ENCODE peak calls at places on chromosome 15, in eight cellular contexts. One of them, this sample, is unnamed.
A peak's percentile ranks its signal among the peaks of the same experiment; 100 is the strongest.

GRCh38 chr15:52288051-52288942 is 7.3 kb downstream of the MYO5C start:
- DNase-seq in lower leg skin: no peak
- DNase-seq in transverse colon: peak; percentile 87
- DNase-seq in vagina: peak; percentile 49
- DNase-seq in CD8-positive, alpha-beta T cell: no peak
- DNase-seq in bronchial epithelial cell: peak; percentile 98
- DNase-seq in fibroblast of pulmonary artery: peak; percentile 11
- DNase-seq in endothelial cell: no peak
- DNase-seq in this sample: peak; percentile 82

GRCh38 chr15:101619615-101619865 is 32.6 kb downstream of the TM2D3 start:
- DNase-seq in lower leg skin: no peak
- DNase-seq in transverse colon: no peak
- DNase-seq in vagina: no peak
- DNase-seq in CD8-positive, alpha-beta T cell: no peak
- DNase-seq in bronchial epithelial cell: no peak
- DNase-seq in fibroblast of pulmonary artery: no peak
- DNase-seq in endothelial cell: no peak
- DNase-seq in this sample: no peak

GRCh38 chr15:96181873-96182301 is 148.6 kb upstream of the NR2F2 start:
- DNase-seq in lower leg skin: peak; percentile 64
- DNase-seq in transverse colon: peak; percentile 33
- DNase-seq in vagina: no peak
- DNase-seq in CD8-positive, alpha-beta T cell: no peak
- DNase-seq in bronchial epithelial cell: peak; percentile 14
- DNase-seq in fibroblast of pulmonary artery: peak; percentile 90
- DNase-seq in endothelial cell: no peak
- DNase-seq in this sample: no peak

GRCh38 chr15:93428135-93428534 is 339.1 kb upstream of the RGMA start:
- DNase-seq in lower leg skin: peak; percentile 25
- DNase-seq in transverse colon: no peak
- DNase-seq in vagina: no peak
- DNase-seq in CD8-positive, alpha-beta T cell: no peak
- DNase-seq in bronchial epithelial cell: peak; percentile 71
- DNase-seq in fibroblast of pulmonary artery: no peak
- DNase-seq in endothelial cell: no peak
- DNase-seq in this sample: peak; percentile 27

GRCh38 chr15:58585668-58586461 is 154.1 kb downstream of the LIPC start:
- DNase-seq in lower leg skin: no peak
- DNase-seq in transverse colon: no peak
- DNase-seq in vagina: no peak
- DNase-seq in CD8-positive, alpha-beta T cell: no peak
- DNase-seq in bronchial epithelial cell: no peak
- DNase-seq in fibroblast of pulmonary artery: no peak
- DNase-seq in endothelial cell: no peak
- DNase-seq in this sample: no peak

GRCh38 chr15:58503139-58504027 is 71.6 kb downstream of the LIPC start:
- DNase-seq in lower leg skin: no peak
- DNase-seq in transverse colon: no peak
- DNase-seq in vagina: no peak
- DNase-seq in CD8-positive, alpha-beta T cell: no peak
- DNase-seq in bronchial epithelial cell: no peak
- DNase-seq in fibroblast of pulmonary artery: no peak
- DNase-seq in endothelial cell: no peak
- DNase-seq in this sample: no peak

GRCh38 chr15:71800835-71801745 is 9.3 kb upstream of the NR2E3 start:
- DNase-seq in lower leg skin: peak; percentile 28
- DNase-seq in transverse colon: peak; percentile 55
- DNase-seq in vagina: no peak
- DNase-seq in CD8-positive, alpha-beta T cell: no peak
- DNase-seq in bronchial epithelial cell: peak; percentile 70
- DNase-seq in fibroblast of pulmonary artery: peak; percentile 86
- DNase-seq in endothelial cell: peak; percentile 68
- DNase-seq in this sample: peak; percentile 78

GRCh38 chr15:25693321-25694237 is 169.5 kb downstream of the ATP10A start:
- DNase-seq in lower leg skin: no peak
- DNase-seq in transverse colon: no peak
- DNase-seq in vagina: no peak
- DNase-seq in CD8-positive, alpha-beta T cell: peak; percentile 26
- DNase-seq in bronchial epithelial cell: no peak
- DNase-seq in fibroblast of pulmonary artery: peak; percentile 22
- DNase-seq in endothelial cell: peak; percentile 75
- DNase-seq in this sample: peak; percentile 9

GRCh38 chr15:72365844-72366243 is 10.0 kb downstream of the HEXA start:
- DNase-seq in lower leg skin: no peak
- DNase-seq in transverse colon: peak; percentile 18
- DNase-seq in vagina: no peak
- DNase-seq in CD8-positive, alpha-beta T cell: no peak
- DNase-seq in bronchial epithelial cell: no peak
- DNase-seq in fibroblast of pulmonary artery: no peak
- DNase-seq in endothelial cell: no peak
- DNase-seq in this sample: no peak

GRCh38 chr15:27254016-27254415 is 283.0 kb downstream of the GABRG3 start:
- DNase-seq in lower leg skin: no peak
- DNase-seq in transverse colon: no peak
- DNase-seq in vagina: no peak
- DNase-seq in CD8-positive, alpha-beta T cell: no peak
- DNase-seq in bronchial epithelial cell: no peak
- DNase-seq in fibroblast of pulmonary artery: no peak
- DNase-seq in endothelial cell: no peak
- DNase-seq in this sample: no peak

GRCh38 chr15:100918034-100918689 is 995 bp upstream of the LRRK1 start:
- DNase-seq in lower leg skin: peak; percentile 76
- DNase-seq in transverse colon: peak; percentile 90
- DNase-seq in vagina: no peak
- DNase-seq in CD8-positive, alpha-beta T cell: peak; percentile 54
- DNase-seq in bronchial epithelial cell: peak; percentile 68
- DNase-seq in fibroblast of pulmonary artery: peak; percentile 77
- DNase-seq in endothelial cell: peak; percentile 86
- DNase-seq in this sample: peak; percentile 95

GRCh38 chr15:75224281-75224680 is 22.6 kb downstream of the C15orf39 start:
- DNase-seq in lower leg skin: no peak
- DNase-seq in transverse colon: no peak
- DNase-seq in vagina: no peak
- DNase-seq in CD8-positive, alpha-beta T cell: no peak
- DNase-seq in bronchial epithelial cell: no peak
- DNase-seq in fibroblast of pulmonary artery: no peak
- DNase-seq in endothelial cell: no peak
- DNase-seq in this sample: no peak

GRCh38 chr15:59284768-59285368 is 78.2 kb downstream of the LDHAL6B start:
- DNase-seq in lower leg skin: no peak
- DNase-seq in transverse colon: no peak
- DNase-seq in vagina: no peak
- DNase-seq in CD8-positive, alpha-beta T cell: no peak
- DNase-seq in bronchial epithelial cell: no peak
- DNase-seq in fibroblast of pulmonary artery: no peak
- DNase-seq in endothelial cell: no peak
- DNase-seq in this sample: no peak

GRCh38 chr15:64717130-64717529 is 58.3 kb downstream of the RBPMS2 start:
- DNase-seq in lower leg skin: no peak
- DNase-seq in transverse colon: no peak
- DNase-seq in vagina: no peak
- DNase-seq in CD8-positive, alpha-beta T cell: no peak
- DNase-seq in bronchial epithelial cell: no peak
- DNase-seq in fibroblast of pulmonary artery: no peak
- DNase-seq in endothelial cell: no peak
- DNase-seq in this sample: no peak

GRCh38 chr15:78131295-78132021 is at the start of gene CIB2:
- DNase-seq in lower leg skin: no peak
- DNase-seq in transverse colon: peak; percentile 80
- DNase-seq in vagina: no peak
- DNase-seq in CD8-positive, alpha-beta T cell: peak; percentile 75
- DNase-seq in bronchial epithelial cell: no peak
- DNase-seq in fibroblast of pulmonary artery: peak; percentile 53
- DNase-seq in endothelial cell: peak; percentile 89
- DNase-seq in this sample: peak; percentile 90

GRCh38 chr15:101091080-101092017 is 160.5 kb downstream of the CHSY1 start:
- DNase-seq in lower leg skin: no peak
- DNase-seq in transverse colon: no peak
- DNase-seq in vagina: no peak
- DNase-seq in CD8-positive, alpha-beta T cell: no peak
- DNase-seq in bronchial epithelial cell: no peak
- DNase-seq in fibroblast of pulmonary artery: peak; percentile 94
- DNase-seq in endothelial cell: peak; percentile 38
- DNase-seq in this sample: no peak

GRCh38 chr15:45386420-45386819 is 8.1 kb upstream of the GATM start:
- DNase-seq in lower leg skin: no peak
- DNase-seq in transverse colon: no peak
- DNase-seq in vagina: no peak
- DNase-seq in CD8-positive, alpha-beta T cell: no peak
- DNase-seq in bronchial epithelial cell: peak; percentile 32
- DNase-seq in fibroblast of pulmonary artery: no peak
- DNase-seq in endothelial cell: no peak
- DNase-seq in this sample: no peak

GRCh38 chr15:42736178-42736792 is 643 bp downstream of the CDAN1 start:
- DNase-seq in lower leg skin: no peak
- DNase-seq in transverse colon: no peak
- DNase-seq in vagina: no peak
- DNase-seq in CD8-positive, alpha-beta T cell: no peak
- DNase-seq in bronchial epithelial cell: no peak
- DNase-seq in fibroblast of pulmonary artery: peak; percentile 7
- DNase-seq in endothelial cell: peak; percentile 37
- DNase-seq in this sample: no peak

GRCh38 chr15:69723404-69724097 is 270.9 kb downstream of the RPLP1 start:
- DNase-seq in lower leg skin: no peak
- DNase-seq in transverse colon: no peak
- DNase-seq in vagina: no peak
- DNase-seq in CD8-positive, alpha-beta T cell: no peak
- DNase-seq in bronchial epithelial cell: no peak
- DNase-seq in fibroblast of pulmonary artery: no peak
- DNase-seq in endothelial cell: no peak
- DNase-seq in this sample: no peak
- TF ChIP-seq CTCF in lower leg skin: no peak
- TF ChIP-seq CTCF in transverse colon: no peak
- TF ChIP-seq CTCF in vagina: no peak
- TF ChIP-seq CTCF in CD8-positive, alpha-beta T cell: no peak
- TF ChIP-seq CTCF in bronchial epithelial cell: no peak
- TF ChIP-seq CTCF in fibroblast of pulmonary artery: peak; percentile 15
- TF ChIP-seq CTCF in endothelial cell: no peak
- TF ChIP-seq CTCF in this sample: no peak

DNA sequence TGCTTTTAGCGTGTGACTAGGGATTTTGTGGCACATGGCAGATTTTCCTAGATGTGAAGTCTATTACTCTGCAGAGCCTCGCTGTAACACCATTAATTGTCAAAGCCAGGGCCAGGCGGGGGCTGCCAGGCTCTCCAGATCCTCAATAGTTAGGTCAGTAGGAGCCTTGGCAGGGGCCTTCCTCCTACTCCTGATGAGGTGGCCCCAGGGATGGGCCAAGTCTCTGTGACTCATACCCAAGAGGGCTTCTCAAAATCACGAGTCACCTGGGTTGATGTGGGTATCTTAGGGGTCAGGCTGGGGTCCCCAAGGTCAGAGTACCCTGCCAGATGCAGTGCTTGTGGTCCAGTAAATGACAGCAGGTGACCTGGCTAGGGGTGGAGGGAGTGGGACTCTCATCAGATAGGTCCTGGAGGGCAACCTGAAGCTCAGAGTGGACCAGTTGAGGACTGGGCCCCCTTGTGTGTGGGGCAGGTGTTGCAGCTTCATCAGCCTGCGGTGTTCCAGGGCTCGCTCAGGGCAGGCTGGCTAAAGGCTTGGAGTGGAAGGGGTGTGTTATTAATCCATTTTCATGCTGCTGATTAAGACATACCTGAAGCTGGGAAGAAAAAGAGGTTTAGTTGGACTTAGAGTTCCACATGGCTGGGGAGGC is 88.5 kb upstream of the MYZAP start:
- DNase-seq in lower leg skin: no peak
- DNase-seq in transverse colon: no peak
- DNase-seq in vagina: no peak
- DNase-seq in CD8-positive, alpha-beta T cell: no peak
- DNase-seq in bronchial epithelial cell: peak; percentile 30
- DNase-seq in fibroblast of pulmonary artery: no peak
- DNase-seq in endothelial cell: peak; percentile 37
- DNase-seq in this sample: peak; percentile 30
- TF ChIP-seq CTCF in lower leg skin: no peak
- TF ChIP-seq CTCF in transverse colon: no peak
- TF ChIP-seq CTCF in vagina: no peak
- TF ChIP-seq CTCF in CD8-positive, alpha-beta T cell: no peak
- TF ChIP-seq CTCF in bronchial epithelial cell: peak; percentile 31
- TF ChIP-seq CTCF in fibroblast of pulmonary artery: peak; percentile 24
- TF ChIP-seq CTCF in endothelial cell: peak; percentile 31
- TF ChIP-seq CTCF in this sample: no peak

DNA sequence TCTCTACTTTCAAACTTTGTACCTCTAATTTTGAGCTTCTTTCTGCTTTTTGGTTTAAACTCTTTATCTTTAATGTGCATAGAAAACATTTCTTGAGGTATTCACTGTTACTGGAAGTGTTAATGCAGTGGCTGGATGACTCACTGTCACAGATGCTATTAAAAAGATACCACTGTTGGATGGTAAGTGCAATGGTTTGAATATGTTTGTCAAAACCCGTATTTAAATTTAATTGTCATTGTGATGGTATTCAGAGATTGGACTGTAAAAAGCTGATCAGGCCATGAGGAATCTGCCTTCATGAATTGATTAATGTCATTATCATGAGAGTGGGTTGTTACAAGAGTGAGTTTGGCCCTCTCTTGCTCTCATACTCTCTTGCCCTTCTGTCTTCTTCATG is 70.6 kb downstream of the AP4E1 start:
- DNase-seq in lower leg skin: no peak
- DNase-seq in transverse colon: no peak
- DNase-seq in vagina: no peak
- DNase-seq in CD8-positive, alpha-beta T cell: no peak
- DNase-seq in bronchial epithelial cell: no peak
- DNase-seq in fibroblast of pulmonary artery: peak; percentile 10
- DNase-seq in endothelial cell: no peak
- DNase-seq in this sample: no peak
- TF ChIP-seq CTCF in lower leg skin: no peak
- TF ChIP-seq CTCF in transverse colon: no peak
- TF ChIP-seq CTCF in vagina: no peak
- TF ChIP-seq CTCF in CD8-positive, alpha-beta T cell: no peak
- TF ChIP-seq CTCF in bronchial epithelial cell: no peak
- TF ChIP-seq CTCF in fibroblast of pulmonary artery: no peak
- TF ChIP-seq CTCF in endothelial cell: no peak
- TF ChIP-seq CTCF in this sample: no peak

GRCh38 chr15:87570186-87570585 is 686.4 kb downstream of the NTRK3 start:
- DNase-seq in lower leg skin: no peak
- DNase-seq in transverse colon: no peak
- DNase-seq in vagina: no peak
- DNase-seq in CD8-positive, alpha-beta T cell: no peak
- DNase-seq in bronchial epithelial cell: no peak
- DNase-seq in fibroblast of pulmonary artery: no peak
- DNase-seq in endothelial cell: no peak
- DNase-seq in this sample: no peak

GRCh38 chr15:87576486-87577176 is 679.9 kb downstream of the NTRK3 start:
- DNase-seq in lower leg skin: no peak
- DNase-seq in transverse colon: no peak
- DNase-seq in vagina: no peak
- DNase-seq in CD8-positive, alpha-beta T cell: no peak
- DNase-seq in bronchial epithelial cell: no peak
- DNase-seq in fibroblast of pulmonary artery: no peak
- DNase-seq in endothelial cell: no peak
- DNase-seq in this sample: no peak

GRCh38 chr15:87572381-87572780 is 684.2 kb downstream of the NTRK3 start:
- DNase-seq in lower leg skin: no peak
- DNase-seq in transverse colon: no peak
- DNase-seq in vagina: no peak
- DNase-seq in CD8-positive, alpha-beta T cell: no peak
- DNase-seq in bronchial epithelial cell: no peak
- DNase-seq in fibroblast of pulmonary artery: no peak
- DNase-seq in endothelial cell: no peak
- DNase-seq in this sample: no peak

GRCh38 chr15:87575896-87576295 is 680.6 kb downstream of the NTRK3 start:
- DNase-seq in lower leg skin: no peak
- DNase-seq in transverse colon: no peak
- DNase-seq in vagina: no peak
- DNase-seq in CD8-positive, alpha-beta T cell: no peak
- DNase-seq in bronchial epithelial cell: no peak
- DNase-seq in fibroblast of pulmonary artery: no peak
- DNase-seq in endothelial cell: no peak
- DNase-seq in this sample: no peak

GRCh38 chr15:87573534-87573933 is 683.0 kb downstream of the NTRK3 start:
- DNase-seq in lower leg skin: no peak
- DNase-seq in transverse colon: no peak
- DNase-seq in vagina: no peak
- DNase-seq in CD8-positive, alpha-beta T cell: no peak
- DNase-seq in bronchial epithelial cell: no peak
- DNase-seq in fibroblast of pulmonary artery: no peak
- DNase-seq in endothelial cell: no peak
- DNase-seq in this sample: no peak
- TF ChIP-seq CTCF in lower leg skin: no peak
- TF ChIP-seq CTCF in transverse colon: no peak
- TF ChIP-seq CTCF in vagina: no peak
- TF ChIP-seq CTCF in CD8-positive, alpha-beta T cell: no peak
- TF ChIP-seq CTCF in bronchial epithelial cell: no peak
- TF ChIP-seq CTCF in fibroblast of pulmonary artery: no peak
- TF ChIP-seq CTCF in endothelial cell: no peak
- TF ChIP-seq CTCF in this sample: no peak